ENCODE peak calls at places on chromosomes 13 and 19, in five cellular contexts. K is ascending aorta, V is fibroblast of lung, T is stomach, Y is ovary. L is an unnamed sample.

GRCh38 chr19:49497047-49497789 is 984 bp downstream of the RPS11 start:
- DNase-seq in Y (peak; percentile 61), K (no peak), T (peak; percentile 78), V (peak; percentile 65), L (peak; percentile 72)

GRCh38 chr13:48770372-48770771 is 116.6 kb downstream of the CYSLTR2 start:
- DNase-seq in T (no peak), K (no peak), V (no peak), Y (no peak), L (no peak)

GRCh38 chr19:31448221-31448657 is 99.0 kb upstream of the TSHZ3 start:
- DNase-seq in K (no peak), V (peak; percentile 96), T (peak; percentile 26), Y (peak; percentile 40), L (peak; percentile 44)

GRCh38 chr19:40134866-40135265 is 44.1 kb upstream of the ZNF780A start:
- DNase-seq in K (no peak), Y (no peak), T (no peak), V (no peak), L (no peak)

GRCh38 chr13:34731486-34731885 is 210.6 kb upstream of the NBEA start:
- DNase-seq in V (no peak), K (no peak), T (no peak), Y (no peak), L (no peak)

GRCh38 chr13:110448677-110449076 is 112.8 kb downstream of the RAB20 start:
- DNase-seq in T (no peak), K (no peak), V (no peak), Y (peak; percentile 23), L (no peak)

GRCh38 chr13:33229446-33230177 is 55.9 kb downstream of the STARD13 start:
- DNase-seq in T (no peak), V (no peak), K (no peak), Y (no peak), L (no peak)

GRCh38 chr13:98184796-98185195 is 7.7 kb upstream of the RNF113B start:
- DNase-seq in Y (no peak), V (no peak), T (no peak), K (no peak), L (no peak)

GRCh38 chr19:39941615-39942507 is 7.4 kb upstream of the FCGBP start:
- DNase-seq in Y (no peak), V (no peak), K (no peak), T (peak; percentile 33), L (no peak)

GRCh38 chr13:108315273-108315672 is 45.8 kb downstream of the TNFSF13B start:
- DNase-seq in T (no peak), Y (no peak), K (no peak), V (no peak), L (no peak)

GRCh38 chr13:34847751-34848150 is 94.3 kb upstream of the NBEA start:
- DNase-seq in V (no peak), T (no peak), Y (no peak), K (no peak), L (no peak)

GRCh38 chr13:75415720-75416119 is 66.2 kb downstream of the TBC1D4 start:
- DNase-seq in T (no peak), Y (no peak), V (peak; percentile 96), K (no peak), L (no peak)

GRCh38 chr19:37929512-37929911 is 22.5 kb downstream of the SIPA1L3 start:
- DNase-seq in K (no peak), T (no peak), V (no peak), Y (no peak), L (no peak)

GRCh38 chr19:11813801-11814706 is at the start of gene ZNF440:
- DNase-seq in T (peak; percentile 98), K (peak; percentile 85), V (peak; percentile 91), Y (peak; percentile 96), L (peak; percentile 96)

GRCh38 chr19:33868076-33868735 is 71.5 kb downstream of the KCTD15 start:
- DNase-seq in V (peak; percentile 6), Y (no peak), T (peak; percentile 17), K (no peak), L (no peak)

GRCh38 chr19:13120817-13121216 is 2.8 kb downstream of the NACC1 start:
- DNase-seq in V (peak; percentile 19), T (no peak), Y (no peak), K (no peak), L (no peak)

GRCh38 chr19:35169226-35169995 is 14.9 kb downstream of the FXYD5 start:
- DNase-seq in V (no peak), Y (no peak), T (no peak), K (no peak), L (no peak)

GRCh38 chr19:40605201-40605971 is 4.2 kb downstream of the LTBP4 start:
- DNase-seq in T (peak; percentile 86), Y (peak; percentile 80), K (no peak), V (peak; percentile 63), L (peak; percentile 86)

GRCh38 chr19:36547001-36547732 is 19.1 kb upstream of the ZNF260 start:
- DNase-seq in Y (no peak), K (no peak), V (peak; percentile 25), T (no peak), L (no peak)
- H3K9me3 ChIP-seq in Y (peaks cover 52% of the 10 kb centered on the region), K (peaks cover 100% of the 10 kb centered on the region), V (peaks cover 11% of the 10 kb centered on the region), T (peaks cover 82% of the 10 kb centered on the region), L (peaks cover 21% of the 10 kb centered on the region)

GRCh38 chr19:29711584-29712132 is 3.4 kb downstream of the C19orf12 start:
- DNase-seq in V (no peak), K (no peak), Y (no peak), T (no peak), L (no peak)
- H3K4me1 ChIP-seq in V (peaks cover 6% of the 10 kb centered on the region), K (peaks cover 25% of the 10 kb centered on the region), Y (peaks cover 2% of the 10 kb centered on the region), T (peaks cover 63% of the 10 kb centered on the region), L (peaks cover 7% of the 10 kb centered on the region)

GRCh38 chr19:3373971-3374368 is 7.6 kb downstream of the NFIC start:
- DNase-seq in T (no peak), V (no peak), K (no peak), Y (peak; percentile 27), L (no peak)
- H3K27me3 ChIP-seq in T (no peaks in the 10 kb centered on the region), V (no peaks in the 10 kb centered on the region), K (no peaks in the 10 kb centered on the region), Y (no peaks in the 10 kb centered on the region), L (no peaks in the 10 kb centered on the region)

GRCh38 chr19:47479701-47480503 is 4.1 kb downstream of the KPTN start:
- DNase-seq in T (no peak), Y (no peak), K (no peak), V (peak; percentile 7), L (peak; percentile 14)

GRCh38 chr19:47473336-47473735 is 1.6 kb upstream of the SLC8A2 start:
- DNase-seq in T (no peak), V (no peak), K (no peak), Y (no peak), L (no peak)

GRCh38 chr19:47475460-47475859 is 3.8 kb upstream of the SLC8A2 start:
- DNase-seq in T (no peak), V (no peak), K (no peak), Y (no peak), L (no peak)

GRCh38 chr19:47480658-47481057 is 3.4 kb downstream of the KPTN start:
- DNase-seq in Y (no peak), T (no peak), K (no peak), V (no peak), L (peak; percentile 39)

DNA sequence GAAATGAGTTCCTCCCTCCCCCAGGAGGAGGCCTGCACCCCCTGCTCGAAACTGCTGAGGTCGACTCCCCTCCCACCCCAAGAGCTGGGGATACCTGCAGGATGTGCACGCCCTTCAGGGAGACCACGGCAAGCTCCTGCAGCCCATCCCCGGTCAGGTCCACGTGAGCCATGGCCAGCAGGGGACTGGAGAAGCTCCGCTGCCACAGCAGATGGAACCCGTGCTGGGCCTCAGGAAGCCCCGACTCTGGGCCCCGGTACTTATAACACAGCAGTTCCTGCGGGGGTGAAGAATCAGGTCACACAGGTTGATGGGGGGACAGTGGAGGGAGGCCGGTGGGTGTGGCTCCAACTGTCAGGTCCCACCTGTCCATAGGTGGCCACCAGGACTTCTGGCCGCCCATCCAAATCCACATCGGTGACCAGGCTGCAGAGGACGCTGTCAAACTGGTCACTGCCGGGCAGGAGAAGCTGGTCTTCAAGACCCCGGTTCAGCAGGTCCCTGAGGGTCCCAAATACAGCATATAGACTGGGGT is 4.8 kb upstream of the SLC8A2 start:
- DNase-seq in T (no peak), K (no peak), V (no peak), Y (no peak), L (peak; percentile 57)
- H3K9me3 ChIP-seq in T (no peaks in the 10 kb centered on the region), K (no peaks in the 10 kb centered on the region), V (no peaks in the 10 kb centered on the region), Y (no peaks in the 10 kb centered on the region), L (no peaks in the 10 kb centered on the region)

GRCh38 chr13:90956036-90956435 is 391.5 kb upstream of the MIR17HG start:
- DNase-seq in V (no peak), Y (no peak), T (no peak), K (no peak), L (no peak)
- H3K4me1 ChIP-seq in V (no peaks in the 10 kb centered on the region), Y (no peaks in the 10 kb centered on the region), T (no peaks in the 10 kb centered on the region), K (no peaks in the 10 kb centered on the region), L (no peaks in the 10 kb centered on the region)

DNA sequence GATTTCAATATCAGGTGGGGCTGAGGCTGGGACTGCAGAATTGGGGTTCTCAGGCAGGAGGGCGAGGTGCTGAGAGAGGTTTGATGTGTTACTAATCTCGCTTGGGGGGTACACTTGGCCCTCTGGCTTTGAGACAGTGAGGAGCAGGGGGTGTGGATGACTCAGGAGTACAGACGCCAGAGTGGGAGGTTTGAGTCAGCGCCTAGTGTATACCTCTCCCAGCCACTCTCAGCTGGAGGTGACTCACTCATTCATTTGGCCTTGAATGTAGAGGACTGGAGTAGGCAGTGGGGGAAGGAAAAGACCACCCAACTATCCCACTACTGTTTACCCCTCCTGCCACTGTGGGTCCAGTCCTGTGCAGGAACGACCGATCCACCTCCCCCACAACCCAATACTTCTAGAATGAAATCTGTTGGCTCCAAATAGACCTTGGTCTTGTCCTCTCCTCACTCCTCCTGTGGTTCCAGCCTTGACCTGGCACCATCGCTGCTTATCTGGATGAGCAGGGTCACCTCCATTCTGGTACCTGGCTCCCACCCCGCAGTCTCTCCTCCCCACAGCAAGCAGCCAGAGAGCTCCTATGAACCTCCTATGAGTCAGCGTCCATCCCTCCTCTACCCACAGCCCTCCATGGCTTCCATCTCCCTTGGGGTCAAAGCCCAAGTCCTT is 20.1 kb upstream of the ZNRF4 start:
- DNase-seq in K (no peak), V (peak; percentile 39), Y (no peak), T (no peak), L (no peak)
- H3K27me3 ChIP-seq in K (peaks cover 9% of the 10 kb centered on the region), V (no peaks in the 10 kb centered on the region), Y (no peaks in the 10 kb centered on the region), T (peaks cover 14% of the 10 kb centered on the region), L (no peaks in the 10 kb centered on the region)

GRCh38 chr19:22735911-22736645 is 47.9 kb downstream of the ZNF99 start:
- DNase-seq in Y (no peak), V (no peak), T (no peak), K (no peak), L (no peak)
- H3K9me3 ChIP-seq in Y (peaks cover 5% of the 10 kb centered on the region), V (no peaks in the 10 kb centered on the region), T (no peaks in the 10 kb centered on the region), K (peaks cover 5% of the 10 kb centered on the region), L (no peaks in the 10 kb centered on the region)

GRCh38 chr13:105907319-105908019 is 628.0 kb downstream of the EFNB2 start:
- DNase-seq in T (no peak), K (no peak), V (no peak), Y (no peak), L (no peak)
- H3K4me1 ChIP-seq in T (no peaks in the 10 kb centered on the region), K (no peaks in the 10 kb centered on the region), V (no peaks in the 10 kb centered on the region), Y (no peaks in the 10 kb centered on the region), L (no peaks in the 10 kb centered on the region)

DNA sequence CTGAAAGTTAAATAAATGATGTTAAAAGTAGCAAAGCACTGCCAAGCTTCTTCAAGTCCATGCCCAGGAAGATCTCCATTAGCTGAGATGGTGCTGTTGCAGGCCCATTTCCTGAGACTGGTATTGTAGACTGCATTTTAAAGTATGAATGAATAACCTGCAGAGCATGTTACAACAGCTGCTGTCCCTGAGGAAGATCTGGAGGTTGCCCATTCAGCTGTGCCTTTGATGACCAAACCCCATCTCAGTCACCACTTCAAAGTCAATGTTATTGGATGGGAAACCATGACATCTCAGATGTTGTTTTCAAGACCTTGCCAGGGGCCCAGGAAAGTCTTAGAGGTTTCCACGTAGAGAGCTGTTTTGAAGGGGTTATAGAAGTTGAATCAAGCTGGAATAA is 281.3 kb downstream of the MTUS2 start:
- DNase-seq in K (no peak), V (no peak), Y (no peak), T (no peak), L (no peak)
- H3K27me3 ChIP-seq in K (no peaks in the 10 kb centered on the region), V (no peaks in the 10 kb centered on the region), Y (no peaks in the 10 kb centered on the region), T (no peaks in the 10 kb centered on the region), L (no peaks in the 10 kb centered on the region)